ENCODE peak calls at places on chromosome 3, in five cellular contexts. Y, S, E, W and L are unnamed samples.
A peak's percentile ranks its signal among the peaks of the same experiment; 100 is the strongest.

GRCh38 chr3:148911173-148911572 is 46.1 kb downstream of the CPA3 start:
- DNase-seq in Y (no peak), S (no peak), E (no peak), W (no peak), L (no peak)

GRCh38 chr3:111688190-111688800 is 93.1 kb upstream of the ZBED2 start:
- DNase-seq in Y (no peak), S (no peak), E (no peak), W (no peak), L (no peak)

GRCh38 chr3:78754066-78754743 is 1013.6 kb downstream of the ROBO1 start:
- DNase-seq in Y (peak; percentile 84), S (no peak), E (no peak), W (no peak), L (no peak)

GRCh38 chr3:127093312-127093711 is 99.6 kb upstream of the PRR23E start:
- DNase-seq in Y (no peak), S (no peak), E (no peak), W (no peak), L (no peak)

GRCh38 chr3:131217296-131217741 is 164.3 kb upstream of the NUDT16 start:
- DNase-seq in Y (no peak), S (no peak), E (no peak), W (no peak), L (peak; percentile 42)

GRCh38 chr3:32870373-32871091 is 52.7 kb downstream of the TRIM71 start:
- DNase-seq in Y (no peak), S (no peak), E (no peak), W (no peak), L (no peak)

GRCh38 chr3:46706771-46707582 is 5.8 kb downstream of the TMIE start:
- DNase-seq in Y (no peak), S (no peak), E (no peak), W (no peak), L (no peak)

GRCh38 chr3:194375473-194375872 is 5.9 kb upstream of the LRRC15 start:
- DNase-seq in Y (no peak), S (no peak), E (no peak), W (no peak), L (no peak)

GRCh38 chr3:111763968-111764367 is 95.1 kb upstream of the PHLDB2 start:
- DNase-seq in Y (no peak), S (no peak), E (no peak), W (no peak), L (no peak)

GRCh38 chr3:183224581-183224980 is 28.5 kb upstream of the B3GNT5 start:
- DNase-seq in Y (no peak), S (no peak), E (no peak), W (no peak), L (no peak)

GRCh38 chr3:38002291-38002876 is 11.8 kb downstream of the VILL start:
- DNase-seq in Y (no peak), S (no peak), E (no peak), W (no peak), L (no peak)

DNA sequence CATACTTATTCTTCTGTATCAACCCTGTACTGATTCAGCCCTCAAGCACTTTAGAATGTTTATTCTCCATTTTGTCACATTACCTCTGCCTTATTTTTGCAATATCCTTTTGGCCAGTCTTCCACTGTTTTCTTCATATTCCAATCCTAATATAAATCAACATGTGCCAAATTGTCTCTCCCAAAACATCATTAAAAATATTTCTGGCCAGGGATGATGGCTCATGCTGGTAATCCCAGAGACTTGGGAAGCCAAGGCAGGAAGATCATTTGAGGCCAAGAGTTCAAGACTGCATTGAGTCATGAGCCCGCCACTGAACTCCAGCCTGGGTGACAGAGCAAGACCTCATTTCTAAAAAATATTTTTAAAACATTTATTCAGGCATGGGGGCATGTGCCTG is 641.4 kb upstream of the CBLB start:
- DNase-seq in Y (no peak), S (no peak), E (no peak), W (no peak), L (no peak)
- TF ChIP-seq SUZ12 in Y (no peak), S (no peak), E (no peak), W (no peak), L (no peak)

DNA sequence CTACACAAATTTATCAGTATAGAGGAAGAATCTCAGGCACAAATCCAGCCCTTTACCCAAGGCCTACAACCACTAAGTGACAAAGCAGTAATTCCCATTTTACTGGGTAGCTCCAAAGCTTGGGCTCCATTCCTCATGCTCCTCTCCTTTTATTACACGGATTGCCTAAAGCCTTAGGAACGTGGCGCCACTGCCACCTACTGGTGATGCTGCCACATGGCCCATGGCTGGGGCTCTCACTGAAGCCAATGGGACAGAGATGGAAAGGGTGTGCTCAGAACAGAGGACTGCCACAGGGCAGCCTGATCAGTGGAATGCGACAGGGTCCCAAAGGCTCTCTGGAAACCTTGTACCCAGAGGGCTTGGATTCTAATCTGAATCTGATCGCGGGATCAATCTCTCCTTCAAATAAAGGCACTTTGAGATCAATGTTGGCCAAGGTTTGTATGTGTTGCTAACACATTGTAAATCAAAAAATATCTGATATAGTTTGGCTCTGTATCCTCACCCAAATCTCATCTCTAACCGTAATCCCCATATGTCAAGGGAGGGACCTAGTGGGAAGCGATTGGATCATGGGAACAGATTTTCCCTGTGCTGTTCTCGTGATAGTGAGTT is 33.5 kb upstream of the LYZL4 start:
- DNase-seq in Y (peak; percentile 70), S (peak; percentile 30), E (peak; percentile 83), W (peak; percentile 98), L (peak; percentile 85)
- TF ChIP-seq SUZ12 in Y (no peak), S (no peak), E (no peak), W (no peak), L (no peak)

DNA sequence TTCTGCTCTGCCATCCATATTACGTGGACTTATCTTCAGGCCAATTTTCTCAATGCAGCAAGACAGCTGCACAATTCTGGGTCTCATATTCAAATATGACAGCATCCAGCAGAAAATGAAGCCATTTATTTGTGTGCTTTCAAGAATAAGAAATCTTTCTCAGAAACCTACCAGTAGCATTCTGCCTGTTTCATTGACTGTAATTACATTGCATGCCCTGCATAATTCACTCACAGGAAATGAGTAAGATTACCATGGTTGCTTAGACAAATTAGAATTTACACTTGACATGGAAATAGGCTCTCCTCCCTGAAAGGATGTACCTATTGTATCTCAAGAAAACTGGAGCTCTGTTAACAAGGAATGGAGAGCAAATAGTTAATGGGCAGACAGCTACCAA is 346.6 kb upstream of the DCBLD2 start:
- DNase-seq in Y (no peak), S (no peak), E (no peak), W (no peak), L (no peak)
- TF ChIP-seq SUZ12 in Y (no peak), S (no peak), E (no peak), W (no peak), L (no peak)

DNA sequence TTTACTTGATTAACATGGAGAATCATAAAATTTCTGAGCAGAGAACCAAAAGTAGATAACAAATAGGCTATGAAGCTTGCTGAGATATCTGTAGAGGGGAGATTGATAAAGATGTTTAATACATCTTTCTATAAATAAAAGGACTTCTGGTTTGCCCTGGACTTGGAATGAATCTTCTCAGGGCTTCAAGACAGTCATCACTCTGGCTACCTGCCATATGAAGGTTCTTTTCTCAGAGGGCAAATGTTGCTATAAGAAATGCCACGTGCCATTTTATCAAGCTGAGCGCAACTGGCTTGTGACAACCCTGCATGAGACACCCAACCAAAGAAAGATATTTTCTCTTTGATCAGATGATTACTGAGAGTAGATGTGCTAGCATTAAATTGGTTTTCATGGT is 192.5 kb downstream of the WNT5A start:
- DNase-seq in Y (no peak), S (no peak), E (no peak), W (no peak), L (no peak)
- TF ChIP-seq SUZ12 in Y (no peak), S (no peak), E (no peak), W (no peak), L (no peak)

GRCh38 chr3:27623085-27623753 is 98.9 kb downstream of the EOMES start:
- DNase-seq in Y (peak; percentile 86), S (no peak), E (no peak), W (no peak), L (no peak)
- TF ChIP-seq SUZ12 in Y (no peak), S (no peak), E (no peak), W (no peak), L (no peak)

GRCh38 chr3:105351821-105352220 is 14.9 kb upstream of the ALCAM start:
- DNase-seq in Y (no peak), S (no peak), E (no peak), W (no peak), L (no peak)

GRCh38 chr3:105354429-105354828 is 12.3 kb upstream of the ALCAM start:
- DNase-seq in Y (no peak), S (no peak), E (no peak), W (no peak), L (no peak)

GRCh38 chr3:105352976-105353375 is 13.7 kb upstream of the ALCAM start:
- DNase-seq in Y (no peak), S (no peak), E (no peak), W (no peak), L (no peak)

GRCh38 chr3:105355355-105356063 is 11.2 kb upstream of the ALCAM start:
- DNase-seq in Y (no peak), S (no peak), E (no peak), W (no peak), L (no peak)

DNA sequence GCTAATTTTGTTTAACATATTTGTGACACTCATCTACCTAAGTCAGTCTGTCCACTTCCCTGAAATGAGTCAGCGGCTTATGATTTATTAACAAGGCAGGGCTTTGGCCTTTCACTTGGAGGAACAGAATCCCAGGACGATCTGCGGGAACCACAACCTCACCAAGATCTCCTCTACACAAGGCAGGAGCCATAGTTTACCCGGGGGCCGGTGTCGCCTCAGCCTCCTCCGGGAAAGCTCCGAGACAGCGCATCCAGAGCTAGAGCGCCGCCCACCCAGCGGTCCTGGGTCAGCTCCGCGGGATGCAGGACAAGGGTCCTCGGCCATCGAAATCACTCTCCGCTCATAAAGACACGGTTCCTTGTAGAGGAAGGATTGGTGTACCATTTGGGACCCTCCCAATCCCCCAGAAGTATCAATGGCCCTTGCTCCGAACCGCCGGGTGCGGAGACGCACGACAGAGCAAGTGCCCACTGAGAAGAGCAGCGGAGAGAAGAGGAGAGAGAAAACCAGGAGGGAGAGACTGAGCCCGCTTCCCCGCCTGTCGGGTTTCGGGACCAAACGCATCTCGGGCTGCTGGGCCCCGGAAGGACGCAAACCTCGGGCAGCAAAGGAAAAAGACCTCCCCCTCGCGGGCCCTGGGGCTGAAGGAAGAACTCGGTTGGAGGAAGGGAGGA is 13.1 kb upstream of the ALCAM start:
- DNase-seq in Y (no peak), S (no peak), E (no peak), W (no peak), L (peak; percentile 22)
- TF ChIP-seq SUZ12 in Y (no peak), S (no peak), E (no peak), W (no peak), L (no peak)

DNA sequence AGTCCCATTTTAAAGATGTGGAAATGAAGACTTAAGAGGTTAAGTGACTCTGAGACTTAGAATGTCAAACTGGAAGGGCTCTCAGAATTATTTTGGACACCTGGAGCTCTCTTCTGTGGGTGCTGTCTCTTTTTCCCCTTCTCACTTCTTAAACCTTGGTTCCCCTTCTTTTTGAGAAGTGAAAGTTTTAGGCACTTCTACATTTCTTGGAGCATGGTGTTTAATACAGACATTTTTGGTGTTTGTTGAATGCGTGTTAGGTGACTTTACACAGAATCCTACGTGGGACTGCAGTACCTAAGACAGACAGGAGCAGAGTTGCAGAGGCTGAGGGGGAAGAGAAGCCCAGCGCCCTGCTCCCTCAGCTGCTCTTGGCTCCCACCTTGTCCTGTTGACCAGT is 133.3 kb downstream of the MDFIC2 start:
- DNase-seq in Y (no peak), S (peak; percentile 13), E (no peak), W (no peak), L (no peak)
- TF ChIP-seq SUZ12 in Y (no peak), S (no peak), E (no peak), W (no peak), L (no peak)

GRCh38 chr3:187678869-187679268 is 8.7 kb upstream of the SST start:
- DNase-seq in Y (peak; percentile 41), S (no peak), E (peak; percentile 63), W (peak; percentile 71), L (peak; percentile 32)
- TF ChIP-seq SUZ12 in Y (no peak), S (no peak), E (no peak), W (no peak), L (no peak)